ENCODE peak calls at places on chromosome X, in nine cellular contexts. One of them, this sample, is unnamed.

GRCh38 chrX:68647156-68647957 is at the start of gene STARD8:
- DNase-seq in H54: peak
- DNase-seq in stomach: peak
- DNase-seq in lower lobe of right lung: peak
- DNase-seq in NCI-H774: no peak
- DNase-seq in H9: peak
- DNase-seq in colonic mucosa: no peak
- DNase-seq in HTR-8/SVneo: peak
- DNase-seq in iPS DF 6.9: no peak
- DNase-seq in this sample: peak

GRCh38 chrX:83847339-83847738 is 13.6 kb upstream of the CYLC1 start:
- DNase-seq in stomach: no peak
- DNase-seq in lower lobe of right lung: no peak
- DNase-seq in colonic mucosa: no peak
- DNase-seq in H54: no peak
- DNase-seq in iPS DF 6.9: no peak
- DNase-seq in H9: no peak
- DNase-seq in NCI-H774: no peak
- DNase-seq in HTR-8/SVneo: no peak
- DNase-seq in this sample: no peak

GRCh38 chrX:48508400-48509244 is at the start of gene PORCN:
- DNase-seq in NCI-H774: peak
- DNase-seq in colonic mucosa: peak
- DNase-seq in H54: no peak
- DNase-seq in stomach: peak
- DNase-seq in H9: peak
- DNase-seq in lower lobe of right lung: peak
- DNase-seq in HTR-8/SVneo: peak
- DNase-seq in iPS DF 6.9: no peak
- DNase-seq in this sample: peak

GRCh38 chrX:68045008-68045577 is 388.2 kb downstream of the OPHN1 start:
- DNase-seq in H54: no peak
- DNase-seq in HTR-8/SVneo: no peak
- DNase-seq in NCI-H774: peak
- DNase-seq in colonic mucosa: no peak
- DNase-seq in H9: no peak
- DNase-seq in iPS DF 6.9: no peak
- DNase-seq in lower lobe of right lung: no peak
- DNase-seq in stomach: no peak
- DNase-seq in this sample: no peak

GRCh38 chrX:14528629-14529287 is 578 bp upstream of the GLRA2 start:
- DNase-seq in lower lobe of right lung: peak
- DNase-seq in stomach: peak
- DNase-seq in colonic mucosa: peak
- DNase-seq in iPS DF 6.9: peak
- DNase-seq in NCI-H774: peak
- DNase-seq in H9: peak
- DNase-seq in H54: no peak
- DNase-seq in HTR-8/SVneo: no peak
- DNase-seq in this sample: peak

GRCh38 chrX:38426785-38427184 is 74.4 kb downstream of the OTC start:
- DNase-seq in colonic mucosa: no peak
- DNase-seq in H54: no peak
- DNase-seq in HTR-8/SVneo: no peak
- DNase-seq in stomach: no peak
- DNase-seq in NCI-H774: no peak
- DNase-seq in H9: no peak
- DNase-seq in lower lobe of right lung: no peak
- DNase-seq in iPS DF 6.9: no peak
- DNase-seq in this sample: no peak

GRCh38 chrX:150455220-150455618 is 92.1 kb downstream of the MAMLD1 start:
- DNase-seq in iPS DF 6.9: no peak
- DNase-seq in H9: no peak
- DNase-seq in H54: no peak
- DNase-seq in lower lobe of right lung: no peak
- DNase-seq in stomach: no peak
- DNase-seq in colonic mucosa: no peak
- DNase-seq in NCI-H774: no peak
- DNase-seq in HTR-8/SVneo: no peak
- DNase-seq in this sample: no peak

GRCh38 chrX:86104526-86104925 is 43.7 kb upstream of the DACH2 start:
- DNase-seq in H9: no peak
- DNase-seq in HTR-8/SVneo: no peak
- DNase-seq in NCI-H774: no peak
- DNase-seq in stomach: no peak
- DNase-seq in iPS DF 6.9: no peak
- DNase-seq in lower lobe of right lung: no peak
- DNase-seq in colonic mucosa: no peak
- DNase-seq in H54: no peak
- DNase-seq in this sample: no peak

GRCh38 chrX:133847595-133847994 is 137.8 kb downstream of the GPC3 start:
- DNase-seq in colonic mucosa: no peak
- DNase-seq in H54: no peak
- DNase-seq in HTR-8/SVneo: no peak
- DNase-seq in NCI-H774: no peak
- DNase-seq in stomach: no peak
- DNase-seq in H9: no peak
- DNase-seq in iPS DF 6.9: no peak
- DNase-seq in lower lobe of right lung: no peak
- DNase-seq in this sample: no peak

GRCh38 chrX:1658083-1658463 is 43.2 kb downstream of the ASMT start:
- DNase-seq in H9: no peak
- DNase-seq in H54: no peak
- DNase-seq in NCI-H774: no peak
- DNase-seq in HTR-8/SVneo: no peak
- DNase-seq in stomach: no peak
- DNase-seq in iPS DF 6.9: no peak
- DNase-seq in lower lobe of right lung: no peak
- DNase-seq in colonic mucosa: no peak
- DNase-seq in this sample: no peak

GRCh38 chrX:53081925-53082772 is at the start of gene TSPYL2:
- DNase-seq in NCI-H774: peak
- DNase-seq in iPS DF 6.9: no peak
- DNase-seq in colonic mucosa: peak
- DNase-seq in lower lobe of right lung: peak
- DNase-seq in stomach: peak
- DNase-seq in H9: peak
- DNase-seq in HTR-8/SVneo: peak
- DNase-seq in H54: peak
- DNase-seq in this sample: peak

GRCh38 chrX:69130448-69130847 is 34.8 kb downstream of the PJA1 start:
- DNase-seq in colonic mucosa: no peak
- DNase-seq in HTR-8/SVneo: no peak
- DNase-seq in iPS DF 6.9: no peak
- DNase-seq in stomach: no peak
- DNase-seq in lower lobe of right lung: no peak
- DNase-seq in NCI-H774: no peak
- DNase-seq in H54: no peak
- DNase-seq in H9: no peak
- DNase-seq in this sample: no peak

GRCh38 chrX:118644378-118644777 is 83.0 kb upstream of the IL13RA1 start:
- DNase-seq in stomach: no peak
- DNase-seq in iPS DF 6.9: no peak
- DNase-seq in H9: no peak
- DNase-seq in HTR-8/SVneo: no peak
- DNase-seq in NCI-H774: peak
- DNase-seq in H54: peak
- DNase-seq in colonic mucosa: no peak
- DNase-seq in lower lobe of right lung: no peak
- DNase-seq in this sample: peak

GRCh38 chrX:152806035-152806434 is 24.5 kb downstream of the CETN2 start:
- DNase-seq in HTR-8/SVneo: no peak
- DNase-seq in iPS DF 6.9: no peak
- DNase-seq in H54: no peak
- DNase-seq in H9: no peak
- DNase-seq in lower lobe of right lung: no peak
- DNase-seq in NCI-H774: no peak
- DNase-seq in colonic mucosa: no peak
- DNase-seq in stomach: no peak
- DNase-seq in this sample: no peak

GRCh38 chrX:20829665-20830481 is 544.3 kb upstream of the CNKSR2 start:
- DNase-seq in NCI-H774: no peak
- DNase-seq in HTR-8/SVneo: peak
- DNase-seq in H9: no peak
- DNase-seq in stomach: no peak
- DNase-seq in H54: no peak
- DNase-seq in colonic mucosa: no peak
- DNase-seq in lower lobe of right lung: no peak
- DNase-seq in iPS DF 6.9: no peak
- DNase-seq in this sample: peak

GRCh38 chrX:147405764-147406163 is 506.0 kb upstream of the FMR1 start:
- DNase-seq in lower lobe of right lung: no peak
- DNase-seq in stomach: no peak
- DNase-seq in iPS DF 6.9: no peak
- DNase-seq in colonic mucosa: no peak
- DNase-seq in HTR-8/SVneo: no peak
- DNase-seq in H9: peak
- DNase-seq in H54: no peak
- DNase-seq in NCI-H774: no peak
- DNase-seq in this sample: no peak